ENCODE peak calls at places on chromosome 15, in five cellular contexts. F is fibroblast of lung, G is right lobe of liver, J is GM12865, X is A549. Z is an unnamed sample.
A peak's percentile ranks its signal among the peaks of the same experiment; 100 is the strongest.

GRCh38 chr15:38073278-38073930 is 139.0 kb downstream of the TMCO5A start:
- DNase-seq in J (no peak), X (peak; percentile 30), F (peak; percentile 60), G (peak; percentile 50), Z (no peak)

GRCh38 chr15:32861741-32862140 is 143.9 kb downstream of the GREM1 start:
- DNase-seq in F (peak; percentile 86), X (no peak), G (peak; percentile 29), J (peak; percentile 62), Z (no peak)

GRCh38 chr15:98898122-98898521 is 109.5 kb downstream of the PGPEP1L start:
- DNase-seq in G (no peak), J (no peak), F (no peak), X (peak; percentile 53), Z (no peak)

GRCh38 chr15:95968856-95969255 is 361.6 kb upstream of the NR2F2 start:
- DNase-seq in J (no peak), F (no peak), X (no peak), G (no peak), Z (no peak)

GRCh38 chr15:37701230-37701629 is 233.2 kb upstream of the TMCO5A start:
- DNase-seq in F (no peak), J (no peak), X (no peak), G (no peak), Z (no peak)

GRCh38 chr15:62068071-62068786 is 1.5 kb downstream of the C2CD4A start:
- DNase-seq in F (peak; percentile 46), J (peak; percentile 42), G (peak; percentile 63), X (peak; percentile 81), Z (no peak)

GRCh38 chr15:100940785-100941379 is 21.7 kb downstream of the LRRK1 start:
- DNase-seq in J (peak; percentile 83), X (no peak), G (no peak), F (no peak), Z (no peak)

GRCh38 chr15:78051622-78052405 is 25.7 kb downstream of the TBC1D2B start:
- DNase-seq in J (no peak), X (no peak), F (no peak), G (peak; percentile 38), Z (no peak)

GRCh38 chr15:96325579-96326331 is 4.7 kb upstream of the NR2F2 start:
- DNase-seq in G (no peak), X (peak; percentile 33), J (no peak), F (peak; percentile 71), Z (no peak)

GRCh38 chr15:96117275-96117674 is 213.2 kb upstream of the NR2F2 start:
- DNase-seq in G (no peak), X (no peak), F (no peak), J (peak; percentile 25), Z (no peak)

GRCh38 chr15:57873564-57874209 is 167.2 kb downstream of the POLR2M start:
- DNase-seq in G (no peak), X (no peak), F (peak; percentile 18), J (no peak), Z (no peak)

GRCh38 chr15:60376677-60377095 is 21.1 kb downstream of the ANXA2 start:
- DNase-seq in F (no peak), J (no peak), X (peak; percentile 57), G (no peak), Z (no peak)

GRCh38 chr15:100245855-100246254 is 95.9 kb downstream of the ADAMTS17 start:
- DNase-seq in G (no peak), J (no peak), X (no peak), F (no peak), Z (no peak)

GRCh38 chr15:52673734-52674133 is 5.5 kb downstream of the ATOSA start:
- DNase-seq in J (no peak), F (no peak), G (no peak), X (no peak), Z (no peak)

GRCh38 chr15:51094606-51095569 is at the start of gene TNFAIP8L3:
- DNase-seq in F (peak; percentile 36), G (peak; percentile 39), X (no peak), J (no peak), Z (no peak)

GRCh38 chr15:40097968-40098476 is 10.7 kb downstream of the BMF start:
- DNase-seq in X (no peak), G (peak; percentile 61), J (peak; percentile 77), F (peak; percentile 36), Z (no peak)

GRCh38 chr15:61088675-61089074 is 140.4 kb downstream of the RORA start:
- DNase-seq in X (no peak), J (peak; percentile 33), G (no peak), F (no peak), Z (no peak)

GRCh38 chr15:44489464-44489863 is 47.5 kb upstream of the EIF3J start:
- DNase-seq in X (peak; percentile 10), G (no peak), J (no peak), F (peak; percentile 83), Z (no peak)

GRCh38 chr15:63189955-63190691 is 717 bp downstream of the RAB8B start:
- DNase-seq in F (no peak), G (no peak), X (no peak), J (no peak), Z (no peak)

GRCh38 chr15:69093127-69093526 is 67.3 kb upstream of the GLCE start:
- DNase-seq in J (peak; percentile 11), G (no peak), F (no peak), X (peak; percentile 96), Z (no peak)

GRCh38 chr15:101100118-101100517 is 151.7 kb downstream of the CHSY1 start:
- DNase-seq in J (no peak), X (no peak), F (no peak), G (no peak), Z (no peak)

GRCh38 chr15:73082719-73083275 is 30.5 kb downstream of the NEO1 start:
- DNase-seq in F (no peak), X (no peak), G (no peak), J (no peak), Z (no peak)

GRCh38 chr15:68431792-68432401 is at the start of gene ITGA11:
- DNase-seq in J (peak; percentile 21), X (peak; percentile 57), G (peak; percentile 55), F (peak; percentile 39), Z (peak; percentile 59)

GRCh38 chr15:42695527-42696071 is 41.3 kb downstream of the CDAN1 start:
- DNase-seq in J (no peak), X (no peak), F (no peak), G (no peak), Z (peak; percentile 29)

GRCh38 chr15:63165166-63165859 is 8.0 kb upstream of the RPS27L start:
- DNase-seq in X (no peak), J (no peak), F (no peak), G (no peak), Z (no peak)

GRCh38 chr15:34056921-34057320 is 17.9 kb upstream of the AVEN start:
- DNase-seq in F (no peak), X (no peak), J (no peak), G (no peak), Z (no peak)

GRCh38 chr15:62928996-62929350 is 113.6 kb upstream of the TPM1 start:
- DNase-seq in F (peak; percentile 71), X (peak; percentile 72), J (no peak), G (no peak), Z (no peak)

GRCh38 chr15:33846151-33846550 is 122.1 kb upstream of the CHRM5 start:
- DNase-seq in X (no peak), J (no peak), F (no peak), G (no peak), Z (no peak)

GRCh38 chr15:70286110-70286806 is 188.5 kb upstream of the TLE3 start:
- DNase-seq in F (no peak), G (no peak), X (no peak), J (no peak), Z (no peak)

GRCh38 chr15:95840004-95840403 is 490.5 kb upstream of the NR2F2 start:
- DNase-seq in J (no peak), G (no peak), X (no peak), F (peak; percentile 96), Z (peak; percentile 15)

GRCh38 chr15:89196994-89197393 is 24.4 kb downstream of the RLBP1 start:
- DNase-seq in F (no peak), G (no peak), X (no peak), J (no peak), Z (no peak)

GRCh38 chr15:72398648-72399047 is 543 bp downstream of the TMEM202 start:
- DNase-seq in J (no peak), G (no peak), X (no peak), F (no peak), Z (no peak)

GRCh38 chr15:71465109-71465508 is 345.2 kb upstream of the NR2E3 start:
- DNase-seq in X (no peak), G (no peak), J (no peak), F (no peak), Z (no peak)

GRCh38 chr15:99732268-99732641 is 982 bp downstream of the LYSMD4 start:
- DNase-seq in G (no peak), X (no peak), J (peak; percentile 15), F (peak; percentile 52), Z (no peak)

GRCh38 chr15:47185222-47185800 is 532.0 kb upstream of the SEMA6D start:
- DNase-seq in G (no peak), F (peak; percentile 17), X (no peak), J (no peak), Z (no peak)
- H3K4me3 ChIP-seq in G (peak overlapping the region; percentile 54), F (peak overlapping the region; percentile 47), X (no peak overlapping the region), J (no peak overlapping the region), Z (peak overlapping the region; percentile 79)

DNA sequence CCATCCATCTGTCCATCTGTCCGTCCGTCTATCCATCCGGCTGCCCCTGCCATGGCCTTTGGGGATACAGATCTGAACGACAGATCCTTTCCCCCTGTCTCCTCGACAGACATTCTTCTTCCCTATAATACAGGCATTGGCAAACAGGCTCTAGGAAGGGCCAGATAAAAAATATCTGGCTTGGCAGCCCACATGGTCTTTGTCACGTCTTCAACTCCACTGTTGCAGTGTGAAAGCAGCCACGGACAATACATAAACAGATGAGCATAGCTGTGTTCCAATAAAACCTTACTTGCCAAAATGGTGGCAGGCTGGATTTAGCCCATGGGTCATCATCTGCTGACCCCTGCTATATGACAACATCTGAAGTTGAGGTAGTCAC is 128.5 kb upstream of the SMAD3 start:
- DNase-seq in J (no peak), F (no peak), X (no peak), G (no peak), Z (no peak)
- H3K4me3 ChIP-seq in J (no peak overlapping the region), F (peak overlapping the region; percentile 55), X (no peak overlapping the region), G (no peak overlapping the region), Z (peak overlapping the region; percentile 72)

DNA sequence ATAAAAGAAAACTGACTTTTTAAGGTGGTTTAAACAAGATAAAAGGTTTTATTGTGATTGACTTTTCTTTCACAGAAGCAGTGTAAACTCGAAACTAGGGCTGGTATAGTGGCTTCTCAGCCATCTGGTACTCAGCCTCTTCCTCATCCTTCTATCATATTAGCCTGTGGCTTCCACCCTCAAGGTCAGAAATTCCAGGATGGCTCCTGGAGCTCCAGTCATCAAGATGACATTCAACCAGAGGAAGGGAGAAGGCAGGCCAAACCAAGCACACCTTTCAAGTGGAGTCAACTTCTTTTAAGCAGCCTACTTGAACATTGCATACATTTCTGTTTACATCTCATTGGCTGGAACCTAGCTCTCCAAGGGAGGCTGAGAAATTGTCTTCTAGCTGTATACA is 1.3 kb upstream of the MESD start:
- DNase-seq in X (no peak), G (no peak), J (no peak), F (no peak), Z (no peak)
- H3K4me3 ChIP-seq in X (no peak overlapping the region), G (no peak overlapping the region), J (no peak overlapping the region), F (no peak overlapping the region), Z (no peak overlapping the region)

GRCh38 chr15:48896775-48897143 is 18.8 kb downstream of the EID1 start:
- DNase-seq in J (no peak), G (no peak), X (no peak), F (peak; percentile 27), Z (no peak)
- H3K4me3 ChIP-seq in J (no peak overlapping the region), G (no peak overlapping the region), X (no peak overlapping the region), F (peak overlapping the region; percentile 21), Z (peak overlapping the region; percentile 62)

Z was measured in thoracic aorta.